ENCODE peak calls at places on chromosomes 4 and X, in four cellular contexts. P is body of pancreas, O is pancreas, V is tibial artery. R is an unnamed sample.

GRCh38 chr4:6834867-6835266 is 52.3 kb downstream of the KIAA0232 start:
- DNase-seq in P (no peak), O (no peak), V (no peak), R (no peak)

GRCh38 chrX:77694491-77694890 is 91.5 kb downstream of the ATRX start:
- DNase-seq in P (no peak), O (no peak), V (no peak), R (no peak)

GRCh38 chr4:94924566-94924965 is 166.8 kb downstream of the BMPR1B start:
- DNase-seq in P (no peak), O (no peak), V (no peak), R (no peak)

GRCh38 chrX:54045563-54046228 is 1.4 kb upstream of the PHF8 start:
- DNase-seq in P (no peak), O (no peak), V (no peak), R (no peak)

GRCh38 chr4:99615210-99615834 is 40.7 kb downstream of the MTTP start:
- DNase-seq in P (no peak), O (no peak), V (no peak), R (no peak)

GRCh38 chrX:107678957-107679740 is 50.8 kb downstream of the PRPS1 start:
- DNase-seq in P (peak), O (no peak), V (peak), R (peak)

GRCh38 chr4:183788308-183788707 is 116.8 kb upstream of the STOX2 start:
- DNase-seq in P (no peak), O (no peak), V (no peak), R (no peak)

GRCh38 chr4:116501954-116502353 is 583.4 kb downstream of the TRAM1L1 start:
- DNase-seq in P (no peak), O (no peak), V (no peak), R (no peak)

GRCh38 chrX:81957900-81958545 is 756.1 kb downstream of the SH3BGRL start:
- DNase-seq in P (no peak), O (no peak), V (no peak), R (no peak)

GRCh38 chr4:76904646-76905190 is 6.8 kb upstream of the SOWAHB start:
- DNase-seq in P (no peak), O (no peak), V (no peak), R (no peak)

GRCh38 chrX:116732214-116732613 is 269.4 kb upstream of the CT83 start:
- DNase-seq in P (no peak), O (no peak), V (no peak), R (no peak)

GRCh38 chr4:76697129-76697803 is 200.7 kb downstream of the SOWAHB start:
- DNase-seq in P (no peak), O (no peak), V (no peak), R (no peak)

GRCh38 chr4:22237846-22238513 is 277.9 kb downstream of the ADGRA3 start:
- DNase-seq in P (peak), O (peak), V (no peak), R (no peak)

GRCh38 chrX:129984196-129984962 is 1.9 kb downstream of the BCORL1 start:
- DNase-seq in P (peak), O (peak), V (peak), R (no peak)

GRCh38 chrX:35798042-35798441 is at the start of gene MAGEB16:
- DNase-seq in P (no peak), O (no peak), V (no peak), R (no peak)

GRCh38 chr4:6987566-6987920 is 55.6 kb upstream of the TADA2B start:
- DNase-seq in P (no peak), O (no peak), V (no peak), R (peak)

GRCh38 chr4:13777341-13777740 is 149.8 kb upstream of the BOD1L1 start:
- DNase-seq in P (no peak), O (no peak), V (no peak), R (no peak)

GRCh38 chr4:186669159-186669720 is 54.4 kb downstream of the FAT1 start:
- DNase-seq in P (peak), O (no peak), V (peak), R (peak)

GRCh38 chr4:19776021-19776459 is 475.7 kb upstream of the SLIT2 start:
- DNase-seq in P (no peak), O (no peak), V (no peak), R (peak)

GRCh38 chr4:181106410-181106809 is 1136.8 kb upstream of the TENM3 start:
- DNase-seq in P (no peak), O (no peak), V (no peak), R (no peak)

GRCh38 chr4:11182586-11183357 is 245.9 kb downstream of the HS3ST1 start:
- DNase-seq in P (no peak), O (no peak), V (no peak), R (peak)

GRCh38 chrX:101803451-101803850 is 128.4 kb downstream of the ZMAT1 start:
- DNase-seq in P (no peak), O (no peak), V (no peak), R (peak)

GRCh38 chr4:94889961-94890360 is 132.2 kb downstream of the BMPR1B start:
- DNase-seq in P (no peak), O (no peak), V (no peak), R (peak)

GRCh38 chrX:154918060-154918483 is 31.9 kb downstream of the F8A1 start:
- DNase-seq in P (peak), O (peak), V (peak), R (peak)

GRCh38 chr4:76689079-76689817 is 208.7 kb downstream of the SOWAHB start:
- DNase-seq in P (peak), O (peak), V (peak), R (no peak)

GRCh38 chrX:3697701-3698279 is 15.7 kb downstream of the PRKX start:
- DNase-seq in P (peak), O (peak), V (peak), R (peak)

GRCh38 chr4:11765849-11766453 is 337.3 kb upstream of the HS3ST1 start:
- DNase-seq in P (peak), O (no peak), V (no peak), R (peak)

GRCh38 chr4:17063870-17064269 is 165.4 kb upstream of the LDB2 start:
- DNase-seq in P (no peak), O (no peak), V (no peak), R (peak)

GRCh38 chr4:47031011-47031678 is at the start of gene GABRB1:
- DNase-seq in P (peak), O (peak), V (peak), R (peak)

GRCh38 chrX:109749207-109749606 is 16.1 kb upstream of the ACSL4 start:
- DNase-seq in P (no peak), O (no peak), V (no peak), R (no peak)

GRCh38 chrX:37844622-37845021 is 2.7 kb downstream of the DYNLT3 start:
- DNase-seq in P (no peak), O (no peak), V (no peak), R (no peak)

GRCh38 chrX:37846558-37846933 is 825 bp downstream of the DYNLT3 start:
- DNase-seq in P (no peak), O (no peak), V (no peak), R (no peak)

GRCh38 chrX:37847733-37848197 is 394 bp upstream of the DYNLT3 start:
- DNase-seq in P (no peak), O (no peak), V (no peak), R (no peak)

GRCh38 chrX:37846934-37847732 is at the start of gene DYNLT3:
- DNase-seq in P (peak), O (peak), V (peak), R (peak)

DNA sequence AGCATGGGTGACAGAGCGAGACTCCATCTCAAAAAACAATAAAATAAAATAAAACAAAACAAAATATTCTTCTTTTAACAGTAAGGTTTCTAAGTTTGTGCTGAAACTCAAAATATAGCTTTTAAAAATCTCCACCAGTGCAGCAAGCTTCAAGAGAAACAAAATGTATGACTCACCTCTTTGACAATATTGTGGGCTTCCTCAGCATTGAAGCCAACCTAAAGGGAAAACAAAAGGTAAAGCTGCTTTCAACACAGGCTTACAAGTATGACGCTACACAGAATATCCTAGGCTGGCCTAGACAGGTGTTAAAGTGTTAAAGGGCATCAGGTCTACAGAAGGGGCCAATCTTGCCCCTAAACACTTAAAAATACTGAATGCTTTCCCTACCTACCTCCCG is 1.2 kb downstream of the DYNLT3 start:
- DNase-seq in P (no peak), O (no peak), V (no peak), R (no peak)
- H3K4me3 ChIP-seq in P (no peak), O (no peak), V (peak), R (peak)

DNA sequence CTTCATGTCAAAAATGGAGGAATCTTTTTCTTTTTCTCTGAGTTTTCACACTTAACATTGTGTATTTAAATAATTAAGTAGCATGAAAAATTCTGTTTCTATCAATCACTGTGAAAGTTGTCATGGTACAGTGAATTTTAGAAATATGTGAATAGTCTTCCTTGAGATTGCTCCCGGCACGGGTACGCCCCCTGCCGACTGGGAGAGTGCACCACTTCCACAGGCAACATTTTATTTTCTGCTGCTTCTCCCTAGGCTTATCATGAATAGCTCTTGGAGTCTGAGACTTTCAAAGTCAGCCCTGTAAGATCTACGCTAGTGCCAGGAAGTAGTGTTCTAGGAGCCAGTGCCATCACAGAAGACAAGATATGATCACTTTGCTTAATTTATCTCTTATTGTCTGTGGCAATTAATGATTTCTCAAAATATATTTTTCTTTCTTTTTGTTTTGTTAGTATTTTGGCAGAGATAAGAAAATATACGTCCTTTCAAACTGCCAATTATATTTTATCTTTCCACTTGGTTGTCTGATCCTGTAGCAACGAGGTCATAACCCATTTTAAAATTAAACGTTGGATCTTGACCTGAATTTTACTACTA is 763.8 kb upstream of the AADAT start:
- DNase-seq in P (peak), O (peak), V (peak), R (peak)
- TF ChIP-seq CTCF in P (peak), O (peak), V (peak), R (peak)

DNA sequence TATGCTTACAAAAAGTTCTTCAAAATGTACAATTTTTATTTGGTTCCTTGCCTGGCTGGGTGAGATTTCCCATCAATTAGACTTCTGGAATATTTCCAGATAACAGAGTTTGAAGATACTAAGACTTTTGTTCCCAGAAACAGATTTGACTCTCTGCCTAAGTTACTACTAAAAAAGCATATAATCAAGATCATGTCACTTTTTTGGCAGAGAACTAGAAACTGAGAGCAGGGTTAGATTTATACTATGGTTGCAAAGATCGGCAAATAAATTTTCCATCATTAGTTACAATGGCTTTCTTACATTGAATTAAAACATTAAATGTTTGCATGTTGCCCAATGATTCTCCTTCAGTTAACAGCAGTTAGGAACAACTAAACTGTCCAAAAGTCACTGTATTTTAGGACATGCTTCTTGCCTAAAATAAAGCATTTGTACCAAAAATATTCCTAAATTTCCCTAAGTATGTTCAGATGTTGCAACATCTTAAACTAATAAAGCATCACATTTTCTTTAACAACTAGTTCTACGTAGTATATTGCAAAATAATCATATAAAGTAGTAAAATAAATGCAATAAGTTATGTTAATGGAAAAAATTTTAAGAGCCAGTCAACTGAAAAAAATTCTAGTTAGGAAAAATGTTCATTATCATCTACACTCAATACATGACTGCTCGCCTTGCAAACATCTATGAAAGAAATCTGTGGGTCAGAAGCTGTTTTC is 73.0 kb downstream of the SEC24D start:
- DNase-seq in P (no peak), O (no peak), V (no peak), R (peak)
- H3K4me3 ChIP-seq in P (no peak), O (no peak), V (no peak), R (no peak)

GRCh38 chr4:105666693-105667092 is 41.8 kb downstream of the INTS12 start:
- DNase-seq in P (no peak), O (no peak), V (no peak), R (peak)
- TF ChIP-seq CTCF in P (no peak), O (no peak), V (peak), R (no peak)

R was measured in fibroblast of the aortic adventitia.